ENCODE peak calls at places on chromosomes 12 and 14, in eight cellular contexts. One of them, this sample, is unnamed.
A peak's percentile ranks its signal among the peaks of the same experiment; 100 is the strongest.

GRCh38 chr12:67989184-67989965 is at the start of gene IFNG-AS1:
- DNase-seq in transverse colon: peak; percentile 26
- DNase-seq in aorta: no peak
- DNase-seq in cardiac muscle cell: no peak
- DNase-seq in tibial nerve: no peak
- DNase-seq in Peyer's patch: no peak
- DNase-seq in CD8-positive, alpha-beta memory T cell: peak; percentile 51
- DNase-seq in HCT116: no peak
- DNase-seq in this sample: no peak

GRCh38 chr12:40127408-40127807 is 21.5 kb upstream of the SLC2A13 start:
- DNase-seq in transverse colon: no peak
- DNase-seq in aorta: no peak
- DNase-seq in cardiac muscle cell: no peak
- DNase-seq in tibial nerve: no peak
- DNase-seq in Peyer's patch: no peak
- DNase-seq in CD8-positive, alpha-beta memory T cell: no peak
- DNase-seq in HCT116: no peak
- DNase-seq in this sample: no peak

GRCh38 chr12:32025906-32026305 is 66.7 kb downstream of the RESF1 start:
- DNase-seq in transverse colon: peak; percentile 10
- DNase-seq in aorta: no peak
- DNase-seq in cardiac muscle cell: no peak
- DNase-seq in tibial nerve: no peak
- DNase-seq in Peyer's patch: no peak
- DNase-seq in CD8-positive, alpha-beta memory T cell: peak; percentile 56
- DNase-seq in HCT116: no peak
- DNase-seq in this sample: no peak

GRCh38 chr12:25960176-25960575 is 1.7 kb downstream of the RASSF8 start:
- DNase-seq in transverse colon: no peak
- DNase-seq in aorta: no peak
- DNase-seq in cardiac muscle cell: peak; percentile 35
- DNase-seq in tibial nerve: no peak
- DNase-seq in Peyer's patch: no peak
- DNase-seq in CD8-positive, alpha-beta memory T cell: no peak
- DNase-seq in HCT116: no peak
- DNase-seq in this sample: peak; percentile 20

GRCh38 chr12:754238-754816 is 1.9 kb downstream of the WNK1 start:
- DNase-seq in transverse colon: no peak
- DNase-seq in aorta: no peak
- DNase-seq in cardiac muscle cell: peak; percentile 11
- DNase-seq in tibial nerve: peak; percentile 7
- DNase-seq in Peyer's patch: no peak
- DNase-seq in CD8-positive, alpha-beta memory T cell: no peak
- DNase-seq in HCT116: no peak
- DNase-seq in this sample: peak; percentile 12

GRCh38 chr12:23335593-23335992 is 613.9 kb downstream of the SOX5 start:
- DNase-seq in transverse colon: no peak
- DNase-seq in aorta: no peak
- DNase-seq in cardiac muscle cell: no peak
- DNase-seq in tibial nerve: no peak
- DNase-seq in Peyer's patch: no peak
- DNase-seq in CD8-positive, alpha-beta memory T cell: no peak
- DNase-seq in HCT116: no peak
- DNase-seq in this sample: no peak

GRCh38 chr12:92757599-92758121 is 54.9 kb downstream of the PLEKHG7 start:
- DNase-seq in transverse colon: no peak
- DNase-seq in aorta: no peak
- DNase-seq in cardiac muscle cell: no peak
- DNase-seq in tibial nerve: no peak
- DNase-seq in Peyer's patch: no peak
- DNase-seq in CD8-positive, alpha-beta memory T cell: no peak
- DNase-seq in HCT116: no peak
- DNase-seq in this sample: no peak

GRCh38 chr12:69062838-69063237 is 129.9 kb upstream of the CPM start:
- DNase-seq in transverse colon: no peak
- DNase-seq in aorta: no peak
- DNase-seq in cardiac muscle cell: no peak
- DNase-seq in tibial nerve: no peak
- DNase-seq in Peyer's patch: no peak
- DNase-seq in CD8-positive, alpha-beta memory T cell: no peak
- DNase-seq in HCT116: no peak
- DNase-seq in this sample: no peak

GRCh38 chr12:22684526-22685118 is 59.7 kb downstream of the ETNK1 start:
- DNase-seq in transverse colon: no peak
- DNase-seq in aorta: no peak
- DNase-seq in cardiac muscle cell: peak; percentile 66
- DNase-seq in tibial nerve: no peak
- DNase-seq in Peyer's patch: no peak
- DNase-seq in CD8-positive, alpha-beta memory T cell: no peak
- DNase-seq in HCT116: peak; percentile 22
- DNase-seq in this sample: no peak

GRCh38 chr12:57141249-57141648 is 6.2 kb downstream of the LRP1-AS start:
- DNase-seq in transverse colon: peak; percentile 5
- DNase-seq in aorta: no peak
- DNase-seq in cardiac muscle cell: no peak
- DNase-seq in tibial nerve: no peak
- DNase-seq in Peyer's patch: no peak
- DNase-seq in CD8-positive, alpha-beta memory T cell: no peak
- DNase-seq in HCT116: no peak
- DNase-seq in this sample: no peak

GRCh38 chr14:45785240-45785639 is 532.2 kb upstream of the MIS18BP1 start:
- DNase-seq in transverse colon: peak; percentile 76
- DNase-seq in aorta: no peak
- DNase-seq in cardiac muscle cell: no peak
- DNase-seq in tibial nerve: no peak
- DNase-seq in Peyer's patch: no peak
- DNase-seq in CD8-positive, alpha-beta memory T cell: no peak
- DNase-seq in HCT116: no peak
- DNase-seq in this sample: no peak

GRCh38 chr14:77641534-77642341 is 25.3 kb upstream of the SPTLC2 start:
- DNase-seq in transverse colon: peak; percentile 76
- DNase-seq in aorta: peak; percentile 93
- DNase-seq in cardiac muscle cell: no peak
- DNase-seq in tibial nerve: peak; percentile 74
- DNase-seq in Peyer's patch: peak; percentile 78
- DNase-seq in CD8-positive, alpha-beta memory T cell: peak; percentile 69
- DNase-seq in HCT116: no peak
- DNase-seq in this sample: no peak

GRCh38 chr14:22047105-22047504 is 373.5 kb upstream of the OR4E1 start:
- DNase-seq in transverse colon: no peak
- DNase-seq in aorta: no peak
- DNase-seq in cardiac muscle cell: peak; percentile 62
- DNase-seq in tibial nerve: no peak
- DNase-seq in Peyer's patch: no peak
- DNase-seq in CD8-positive, alpha-beta memory T cell: peak; percentile 57
- DNase-seq in HCT116: no peak
- DNase-seq in this sample: no peak

GRCh38 chr14:22539831-22540230 is 49.2 kb downstream of the DAD1 start:
- DNase-seq in transverse colon: no peak
- DNase-seq in aorta: no peak
- DNase-seq in cardiac muscle cell: no peak
- DNase-seq in tibial nerve: no peak
- DNase-seq in Peyer's patch: no peak
- DNase-seq in CD8-positive, alpha-beta memory T cell: no peak
- DNase-seq in HCT116: no peak
- DNase-seq in this sample: no peak

GRCh38 chr12:115870527-115870926 is 407.0 kb downstream of the MED13L start:
- DNase-seq in transverse colon: no peak
- DNase-seq in aorta: no peak
- DNase-seq in cardiac muscle cell: no peak
- DNase-seq in tibial nerve: no peak
- DNase-seq in Peyer's patch: no peak
- DNase-seq in CD8-positive, alpha-beta memory T cell: no peak
- DNase-seq in HCT116: no peak
- DNase-seq in this sample: peak; percentile 82

GRCh38 chr12:115871714-115872113 is 405.8 kb downstream of the MED13L start:
- DNase-seq in transverse colon: peak; percentile 16
- DNase-seq in aorta: no peak
- DNase-seq in cardiac muscle cell: peak; percentile 47
- DNase-seq in tibial nerve: no peak
- DNase-seq in Peyer's patch: no peak
- DNase-seq in CD8-positive, alpha-beta memory T cell: no peak
- DNase-seq in HCT116: peak; percentile 58
- DNase-seq in this sample: peak; percentile 61

GRCh38 chr12:115872919-115873357 is 404.6 kb downstream of the MED13L start:
- DNase-seq in transverse colon: peak; percentile 91
- DNase-seq in aorta: no peak
- DNase-seq in cardiac muscle cell: no peak
- DNase-seq in tibial nerve: no peak
- DNase-seq in Peyer's patch: no peak
- DNase-seq in CD8-positive, alpha-beta memory T cell: no peak
- DNase-seq in HCT116: peak; percentile 76
- DNase-seq in this sample: no peak

GRCh38 chr12:115873416-115874082 is 403.9 kb downstream of the MED13L start:
- DNase-seq in transverse colon: no peak
- DNase-seq in aorta: no peak
- DNase-seq in cardiac muscle cell: no peak
- DNase-seq in tibial nerve: no peak
- DNase-seq in Peyer's patch: no peak
- DNase-seq in CD8-positive, alpha-beta memory T cell: no peak
- DNase-seq in HCT116: no peak
- DNase-seq in this sample: no peak

GRCh38 chr12:115872212-115872611 is 405.3 kb downstream of the MED13L start:
- DNase-seq in transverse colon: no peak
- DNase-seq in aorta: no peak
- DNase-seq in cardiac muscle cell: no peak
- DNase-seq in tibial nerve: no peak
- DNase-seq in Peyer's patch: no peak
- DNase-seq in CD8-positive, alpha-beta memory T cell: no peak
- DNase-seq in HCT116: no peak
- DNase-seq in this sample: no peak
- H3K27ac ChIP-seq in transverse colon: no peak overlapping the region
- H3K27ac ChIP-seq in aorta: no peak overlapping the region
- H3K27ac ChIP-seq in cardiac muscle cell: no peak overlapping the region
- H3K27ac ChIP-seq in tibial nerve: no peak overlapping the region
- H3K27ac ChIP-seq in Peyer's patch: no peak overlapping the region
- H3K27ac ChIP-seq in CD8-positive, alpha-beta memory T cell: no peak overlapping the region
- H3K27ac ChIP-seq in HCT116: peak overlapping the region; percentile 47
- H3K27ac ChIP-seq in this sample: no peak overlapping the region

DNA sequence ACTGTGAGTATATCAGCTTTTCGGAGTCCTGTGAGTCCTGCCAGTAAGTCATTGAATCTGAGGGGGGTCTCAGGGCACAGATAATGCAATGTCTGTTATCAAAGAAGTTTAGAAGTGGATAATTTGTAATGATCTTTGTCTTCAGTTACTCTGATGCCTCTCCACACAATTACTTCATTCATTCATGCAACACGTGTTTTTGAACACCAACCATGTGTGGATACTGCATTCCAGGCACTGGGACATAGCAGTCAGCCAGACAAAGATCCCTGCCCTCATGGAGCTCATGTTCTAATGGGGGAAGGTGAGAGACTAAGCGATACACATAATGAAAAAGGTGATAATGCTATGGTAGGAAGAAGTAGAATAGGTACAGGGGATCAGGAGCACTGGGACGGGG is 60.8 kb upstream of the SCN8A start:
- DNase-seq in transverse colon: no peak
- DNase-seq in aorta: no peak
- DNase-seq in cardiac muscle cell: no peak
- DNase-seq in tibial nerve: no peak
- DNase-seq in Peyer's patch: no peak
- DNase-seq in CD8-positive, alpha-beta memory T cell: no peak
- DNase-seq in HCT116: no peak
- DNase-seq in this sample: no peak
- H3K4me3 ChIP-seq in transverse colon: no peak overlapping the region
- H3K4me3 ChIP-seq in aorta: no peak overlapping the region
- H3K4me3 ChIP-seq in cardiac muscle cell: no peak overlapping the region
- H3K4me3 ChIP-seq in tibial nerve: no peak overlapping the region
- H3K4me3 ChIP-seq in Peyer's patch: no peak overlapping the region
- H3K4me3 ChIP-seq in CD8-positive, alpha-beta memory T cell: no peak overlapping the region
- H3K4me3 ChIP-seq in HCT116: no peak overlapping the region
- H3K4me3 ChIP-seq in this sample: no peak overlapping the region

GRCh38 chr14:49989980-49990379 is 97.1 kb downstream of the ARF6 start:
- DNase-seq in transverse colon: no peak
- DNase-seq in aorta: no peak
- DNase-seq in cardiac muscle cell: no peak
- DNase-seq in tibial nerve: no peak
- DNase-seq in Peyer's patch: no peak
- DNase-seq in CD8-positive, alpha-beta memory T cell: no peak
- DNase-seq in HCT116: no peak
- DNase-seq in this sample: no peak

GRCh38 chr14:49986344-49987014 is 93.6 kb downstream of the ARF6 start:
- DNase-seq in transverse colon: no peak
- DNase-seq in aorta: no peak
- DNase-seq in cardiac muscle cell: no peak
- DNase-seq in tibial nerve: no peak
- DNase-seq in Peyer's patch: no peak
- DNase-seq in CD8-positive, alpha-beta memory T cell: no peak
- DNase-seq in HCT116: no peak
- DNase-seq in this sample: no peak

GRCh38 chr14:49992036-49992435 is 99.2 kb downstream of the ARF6 start:
- DNase-seq in transverse colon: no peak
- DNase-seq in aorta: no peak
- DNase-seq in cardiac muscle cell: no peak
- DNase-seq in tibial nerve: no peak
- DNase-seq in Peyer's patch: no peak
- DNase-seq in CD8-positive, alpha-beta memory T cell: no peak
- DNase-seq in HCT116: no peak
- DNase-seq in this sample: no peak

GRCh38 chr14:49991491-49991890 is 98.6 kb downstream of the ARF6 start:
- DNase-seq in transverse colon: no peak
- DNase-seq in aorta: no peak
- DNase-seq in cardiac muscle cell: no peak
- DNase-seq in tibial nerve: no peak
- DNase-seq in Peyer's patch: no peak
- DNase-seq in CD8-positive, alpha-beta memory T cell: no peak
- DNase-seq in HCT116: no peak
- DNase-seq in this sample: peak; percentile 66

GRCh38 chr14:49988080-49988990 is 95.5 kb downstream of the ARF6 start:
- DNase-seq in transverse colon: no peak
- DNase-seq in aorta: no peak
- DNase-seq in cardiac muscle cell: no peak
- DNase-seq in tibial nerve: no peak
- DNase-seq in Peyer's patch: no peak
- DNase-seq in CD8-positive, alpha-beta memory T cell: no peak
- DNase-seq in HCT116: no peak
- DNase-seq in this sample: no peak
- H3K27ac ChIP-seq in transverse colon: peak overlapping the region; percentile 54
- H3K27ac ChIP-seq in aorta: peak overlapping the region; percentile 85
- H3K27ac ChIP-seq in cardiac muscle cell: no peak overlapping the region
- H3K27ac ChIP-seq in tibial nerve: no peak overlapping the region
- H3K27ac ChIP-seq in Peyer's patch: peak overlapping the region; percentile 51
- H3K27ac ChIP-seq in CD8-positive, alpha-beta memory T cell: no peak overlapping the region
- H3K27ac ChIP-seq in HCT116: no peak overlapping the region
- H3K27ac ChIP-seq in this sample: no peak overlapping the region

DNA sequence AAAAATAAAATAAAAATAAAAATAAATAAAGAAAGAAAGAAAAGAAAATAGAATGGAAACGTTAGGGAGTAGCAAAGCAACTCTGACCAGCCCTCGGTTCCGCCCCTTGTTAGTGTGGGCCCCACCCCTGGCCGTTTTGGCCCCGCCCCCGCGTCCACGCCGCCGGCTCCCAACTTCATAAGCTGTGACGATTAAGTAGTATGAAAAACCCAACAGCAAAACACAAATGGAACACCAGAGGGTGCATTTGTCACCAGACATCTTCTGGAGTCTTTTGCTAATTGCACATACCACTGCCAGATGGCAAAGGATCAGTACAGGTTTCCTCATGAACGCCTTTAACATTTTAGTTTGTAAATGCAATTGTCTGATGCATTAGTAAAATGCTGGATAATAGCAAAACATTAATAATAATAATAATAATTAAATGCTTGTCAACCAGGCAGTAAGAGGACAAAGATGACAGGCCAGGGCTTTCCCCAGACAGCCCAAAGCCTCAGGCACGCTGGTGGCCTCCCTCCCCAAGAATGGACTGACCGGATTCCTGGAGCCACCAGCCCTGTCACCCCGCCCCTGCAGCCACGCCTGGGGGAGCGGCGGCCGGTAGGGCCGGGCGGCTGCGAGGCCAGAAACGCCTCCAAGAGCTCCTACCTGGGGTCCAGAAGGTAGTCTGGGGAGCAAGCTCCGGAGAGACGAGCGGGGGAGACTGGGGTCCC is 23.6 kb downstream of the HSP90AA1 start:
- DNase-seq in transverse colon: peak; percentile 90
- DNase-seq in aorta: peak; percentile 95
- DNase-seq in cardiac muscle cell: peak; percentile 74
- DNase-seq in tibial nerve: peak; percentile 87
- DNase-seq in Peyer's patch: peak; percentile 89
- DNase-seq in CD8-positive, alpha-beta memory T cell: peak; percentile 82
- DNase-seq in HCT116: peak; percentile 91
- DNase-seq in this sample: peak; percentile 93
- H3K4me3 ChIP-seq in transverse colon: no peak overlapping the region
- H3K4me3 ChIP-seq in aorta: no peak overlapping the region
- H3K4me3 ChIP-seq in cardiac muscle cell: no peak overlapping the region
- H3K4me3 ChIP-seq in tibial nerve: no peak overlapping the region
- H3K4me3 ChIP-seq in Peyer's patch: no peak overlapping the region
- H3K4me3 ChIP-seq in CD8-positive, alpha-beta memory T cell: no peak overlapping the region
- H3K4me3 ChIP-seq in HCT116: peak overlapping the region; percentile 34
- H3K4me3 ChIP-seq in this sample: peak overlapping the region; percentile 43